ENCODE peak calls at places on chromosomes 1 and 21, in four cellular contexts. One of them, this sample, is unnamed.

GRCh38 chr1:58143972-58144752 is 402.4 kb downstream of the OMA1 start:
- DNase-seq in heart left ventricle: no peak
- DNase-seq in cardiac fibroblast: no peak
- DNase-seq in HepG2: no peak
- DNase-seq in this sample: no peak

GRCh38 chr1:155223017-155223416 is 14.5 kb downstream of the MTX1 start:
- DNase-seq in heart left ventricle: no peak
- DNase-seq in cardiac fibroblast: no peak
- DNase-seq in HepG2: no peak
- DNase-seq in this sample: no peak

GRCh38 chr1:232890340-232890953 is 60.0 kb upstream of the NTPCR start:
- DNase-seq in heart left ventricle: no peak
- DNase-seq in cardiac fibroblast: no peak
- DNase-seq in HepG2: no peak
- DNase-seq in this sample: no peak

GRCh38 chr21:17602874-17603273 is 9.8 kb downstream of the BTG3 start:
- DNase-seq in heart left ventricle: no peak
- DNase-seq in cardiac fibroblast: peak; percentile 37
- DNase-seq in HepG2: no peak
- DNase-seq in this sample: no peak

GRCh38 chr1:7899741-7900140 is 40.9 kb downstream of the TNFRSF9 start:
- DNase-seq in heart left ventricle: no peak
- DNase-seq in cardiac fibroblast: peak; percentile 45
- DNase-seq in HepG2: no peak
- DNase-seq in this sample: no peak

GRCh38 chr1:35269989-35270289 is 1.4 kb downstream of the ZMYM4 start:
- DNase-seq in heart left ventricle: no peak
- DNase-seq in cardiac fibroblast: no peak
- DNase-seq in HepG2: no peak
- DNase-seq in this sample: no peak

GRCh38 chr1:28663871-28664470 is 4.6 kb upstream of the GMEB1 start:
- DNase-seq in heart left ventricle: no peak
- DNase-seq in cardiac fibroblast: no peak
- DNase-seq in HepG2: no peak
- DNase-seq in this sample: no peak

GRCh38 chr1:234244482-234244881 is 128.8 kb upstream of the COA6 start:
- DNase-seq in heart left ventricle: no peak
- DNase-seq in cardiac fibroblast: no peak
- DNase-seq in HepG2: no peak
- DNase-seq in this sample: no peak

GRCh38 chr1:180353930-180354329 is 123.9 kb downstream of the LHX4 start:
- DNase-seq in heart left ventricle: no peak
- DNase-seq in cardiac fibroblast: no peak
- DNase-seq in HepG2: no peak
- DNase-seq in this sample: no peak

GRCh38 chr1:205648212-205648910 is 16.6 kb upstream of the ELK4 start:
- DNase-seq in heart left ventricle: no peak
- DNase-seq in cardiac fibroblast: no peak
- DNase-seq in HepG2: no peak
- DNase-seq in this sample: no peak

GRCh38 chr21:43034098-43034497 is 41.5 kb downstream of the CBS start:
- DNase-seq in heart left ventricle: no peak
- DNase-seq in cardiac fibroblast: peak; percentile 12
- DNase-seq in HepG2: no peak
- DNase-seq in this sample: no peak

GRCh38 chr21:36788116-36788515 is 89.2 kb downstream of the SIM2 start:
- DNase-seq in heart left ventricle: no peak
- DNase-seq in cardiac fibroblast: no peak
- DNase-seq in HepG2: no peak
- DNase-seq in this sample: no peak
- TF ChIP-seq CTCF in heart left ventricle: no peak
- TF ChIP-seq CTCF in cardiac fibroblast: no peak
- TF ChIP-seq CTCF in HepG2: no peak
- TF ChIP-seq CTCF in this sample: no peak

DNA sequence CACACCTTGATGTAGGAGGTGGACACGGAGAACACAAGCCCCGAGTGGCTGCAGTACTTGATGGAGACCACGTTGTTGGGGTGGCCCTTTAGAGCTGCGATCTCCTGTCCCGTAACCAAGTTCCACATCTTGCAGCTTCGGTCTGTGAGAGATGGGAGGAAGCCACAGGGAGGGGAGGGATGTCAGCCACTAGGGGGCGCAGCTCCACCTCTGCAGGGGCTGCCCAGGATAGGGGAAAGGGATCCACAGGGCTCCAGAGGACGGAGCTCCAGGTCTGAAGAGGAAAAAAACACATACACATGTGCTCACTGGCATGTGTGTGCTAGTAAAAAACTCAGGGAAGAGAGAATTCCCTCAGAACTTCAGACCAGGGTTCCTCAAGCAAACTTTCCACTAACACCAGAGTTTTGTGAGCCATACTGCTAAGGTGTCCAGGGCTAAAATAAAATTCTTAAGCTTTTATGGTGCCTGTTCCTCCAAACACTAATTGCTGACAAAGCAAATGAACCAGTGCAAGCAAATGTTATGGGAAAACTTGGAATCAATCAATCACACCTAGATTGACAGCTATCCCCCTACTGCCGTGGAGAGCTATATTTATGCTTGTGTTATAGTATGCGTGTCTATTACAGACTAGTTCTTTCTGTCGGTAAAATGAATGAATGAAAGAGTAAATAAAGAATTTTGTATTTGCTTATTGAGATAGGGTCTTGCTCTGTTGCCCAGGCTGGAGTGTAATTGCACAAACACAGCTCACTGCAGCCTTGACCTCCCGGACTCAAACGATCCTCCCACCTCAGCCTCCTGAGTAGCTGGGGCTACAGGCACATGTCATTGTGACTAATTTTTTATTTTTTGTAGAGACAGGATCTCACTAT is 43.7 kb downstream of the KIF21B start:
- DNase-seq in heart left ventricle: no peak
- DNase-seq in cardiac fibroblast: peak; percentile 24
- DNase-seq in HepG2: peak; percentile 24
- DNase-seq in this sample: no peak
- TF ChIP-seq CTCF in heart left ventricle: peak; percentile 15
- TF ChIP-seq CTCF in cardiac fibroblast: peak; percentile 67
- TF ChIP-seq CTCF in HepG2: peak; percentile 78
- TF ChIP-seq CTCF in this sample: peak; percentile 53

GRCh38 chr1:200970771-200971427 is 52.6 kb downstream of the KIF21B start:
- DNase-seq in heart left ventricle: peak; percentile 46
- DNase-seq in cardiac fibroblast: no peak
- DNase-seq in HepG2: no peak
- DNase-seq in this sample: no peak

GRCh38 chr1:200971428-200971903 is 52.0 kb downstream of the KIF21B start:
- DNase-seq in heart left ventricle: no peak
- DNase-seq in cardiac fibroblast: no peak
- DNase-seq in HepG2: no peak
- DNase-seq in this sample: no peak

GRCh38 chr1:200968469-200969410 is 54.8 kb downstream of the KIF21B start:
- DNase-seq in heart left ventricle: peak; percentile 7
- DNase-seq in cardiac fibroblast: no peak
- DNase-seq in HepG2: no peak
- DNase-seq in this sample: no peak

GRCh38 chr1:200967693-200968468 is 55.6 kb downstream of the KIF21B start:
- DNase-seq in heart left ventricle: peak; percentile 36
- DNase-seq in cardiac fibroblast: no peak
- DNase-seq in HepG2: no peak
- DNase-seq in this sample: no peak

GRCh38 chr1:200969726-200970521 is 53.6 kb downstream of the KIF21B start:
- DNase-seq in heart left ventricle: peak; percentile 46
- DNase-seq in cardiac fibroblast: no peak
- DNase-seq in HepG2: no peak
- DNase-seq in this sample: no peak
- TF ChIP-seq CTCF in heart left ventricle: no peak
- TF ChIP-seq CTCF in cardiac fibroblast: no peak
- TF ChIP-seq CTCF in HepG2: peak; percentile 71
- TF ChIP-seq CTCF in this sample: no peak

GRCh38 chr21:39445339-39446269 is at the start of gene LCA5L:
- DNase-seq in heart left ventricle: peak; percentile 97
- DNase-seq in cardiac fibroblast: peak; percentile 93
- DNase-seq in HepG2: peak; percentile 76
- DNase-seq in this sample: peak; percentile 94
- TF ChIP-seq CTCF in heart left ventricle: no peak
- TF ChIP-seq CTCF in cardiac fibroblast: peak; percentile 29
- TF ChIP-seq CTCF in HepG2: peak; percentile 27
- TF ChIP-seq CTCF in this sample: no peak

DNA sequence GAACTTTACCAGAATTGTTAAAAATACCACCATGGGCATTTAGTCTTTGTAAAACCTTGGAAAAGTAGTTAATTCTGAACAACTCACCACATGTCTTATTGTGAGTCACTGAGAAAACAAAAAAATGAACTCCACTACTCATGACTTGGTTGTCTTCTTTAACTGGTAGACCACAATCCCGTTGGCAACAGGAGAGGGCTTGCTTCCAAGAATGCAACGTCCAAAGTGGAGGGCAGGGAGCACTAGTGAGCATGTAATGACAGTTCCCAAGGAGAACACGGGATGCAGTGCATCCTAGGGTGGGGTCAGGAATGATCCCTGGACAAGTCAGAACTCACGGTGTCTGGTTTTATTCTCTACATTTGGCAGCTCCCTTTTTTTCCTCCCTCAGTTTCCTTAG is 15.2 kb upstream of the HMCN1 start:
- DNase-seq in heart left ventricle: no peak
- DNase-seq in cardiac fibroblast: peak; percentile 93
- DNase-seq in HepG2: no peak
- DNase-seq in this sample: no peak
- TF ChIP-seq CTCF in heart left ventricle: peak; percentile 6
- TF ChIP-seq CTCF in cardiac fibroblast: peak; percentile 44
- TF ChIP-seq CTCF in HepG2: no peak
- TF ChIP-seq CTCF in this sample: no peak

DNA sequence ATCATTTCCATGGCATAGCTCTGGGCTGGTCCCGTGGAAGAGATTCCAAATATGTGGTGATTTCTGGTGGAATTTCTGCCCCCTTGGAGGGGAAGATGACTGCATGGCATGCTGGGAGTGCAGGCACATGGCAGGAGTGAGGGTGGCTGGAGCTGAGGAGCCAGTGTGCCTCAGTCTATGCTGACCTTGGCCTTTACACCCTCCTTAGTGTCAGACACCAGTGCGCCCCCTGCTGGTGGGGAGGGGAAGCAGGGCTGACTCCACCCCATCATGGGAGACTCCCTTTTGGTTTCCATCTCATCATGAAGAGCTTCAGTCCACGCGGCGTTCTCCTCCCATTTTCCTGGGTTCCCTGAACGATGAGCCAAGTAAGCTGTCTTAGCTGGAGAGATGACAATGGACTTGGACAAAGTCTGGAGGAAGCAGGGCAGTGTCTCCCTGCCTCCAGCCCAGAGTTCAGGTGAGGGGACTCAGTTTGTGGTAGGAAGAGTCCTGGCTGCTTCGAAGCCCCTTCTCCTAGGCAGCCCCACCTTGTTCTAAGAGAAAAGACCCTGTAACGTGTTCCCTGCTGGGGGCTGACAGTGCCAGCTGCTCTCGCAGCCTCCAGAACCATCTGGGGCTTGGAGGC is 10.3 kb downstream of the ALX3 start:
- DNase-seq in heart left ventricle: peak; percentile 73
- DNase-seq in cardiac fibroblast: peak; percentile 46
- DNase-seq in HepG2: peak; percentile 43
- DNase-seq in this sample: peak; percentile 66
- TF ChIP-seq CTCF in heart left ventricle: peak; percentile 64
- TF ChIP-seq CTCF in cardiac fibroblast: peak; percentile 86
- TF ChIP-seq CTCF in HepG2: peak; percentile 82
- TF ChIP-seq CTCF in this sample: peak; percentile 88

GRCh38 chr1:170789063-170789462 is 125.1 kb downstream of the PRRX1 start:
- DNase-seq in heart left ventricle: no peak
- DNase-seq in cardiac fibroblast: peak; percentile 40
- DNase-seq in HepG2: no peak
- DNase-seq in this sample: no peak

GRCh38 chr1:170790651-170791071 is 126.7 kb downstream of the PRRX1 start:
- DNase-seq in heart left ventricle: no peak
- DNase-seq in cardiac fibroblast: peak; percentile 85
- DNase-seq in HepG2: no peak
- DNase-seq in this sample: no peak

GRCh38 chr1:170791941-170792340 is 128.0 kb downstream of the PRRX1 start:
- DNase-seq in heart left ventricle: no peak
- DNase-seq in cardiac fibroblast: no peak
- DNase-seq in HepG2: no peak
- DNase-seq in this sample: no peak

GRCh38 chr1:170790175-170790574 is 126.2 kb downstream of the PRRX1 start:
- DNase-seq in heart left ventricle: no peak
- DNase-seq in cardiac fibroblast: no peak
- DNase-seq in HepG2: no peak
- DNase-seq in this sample: no peak
- TF ChIP-seq CTCF in heart left ventricle: no peak
- TF ChIP-seq CTCF in cardiac fibroblast: no peak
- TF ChIP-seq CTCF in HepG2: no peak
- TF ChIP-seq CTCF in this sample: no peak

This sample was measured in mesothelial cell of epicardium.